ENCODE peak calls at places on chromosome 16, in nine cellular contexts. One of them, this sample, is unnamed.

GRCh38 chr16:27310576-27311448 is 3.0 kb upstream of the IL4R start:
- DNase-seq in progenitor cell of endocrine pancreas: no peak
- DNase-seq in AG08396: no peak
- DNase-seq in NCI-H1105: no peak
- DNase-seq in AG09319: no peak
- DNase-seq in Right ventricle myocardium inferior: no peak
- DNase-seq in M059J: no peak
- DNase-seq in DMS153: no peak
- DNase-seq in WTC11: no peak
- DNase-seq in this sample: no peak

GRCh38 chr16:68227850-68228553 is 7.9 kb downstream of the ESRP2 start:
- DNase-seq in progenitor cell of endocrine pancreas: no peak
- DNase-seq in AG08396: no peak
- DNase-seq in NCI-H1105: no peak
- DNase-seq in AG09319: no peak
- DNase-seq in Right ventricle myocardium inferior: no peak
- DNase-seq in M059J: no peak
- DNase-seq in DMS153: no peak
- DNase-seq in WTC11: no peak
- DNase-seq in this sample: no peak

GRCh38 chr16:17414421-17414820 is 56.3 kb downstream of the XYLT1 start:
- DNase-seq in progenitor cell of endocrine pancreas: no peak
- DNase-seq in AG08396: no peak
- DNase-seq in NCI-H1105: no peak
- DNase-seq in AG09319: no peak
- DNase-seq in Right ventricle myocardium inferior: no peak
- DNase-seq in M059J: peak
- DNase-seq in DMS153: no peak
- DNase-seq in WTC11: no peak
- DNase-seq in this sample: no peak

GRCh38 chr16:22372882-22373661 is 1.3 kb downstream of the CDR2 start:
- DNase-seq in progenitor cell of endocrine pancreas: no peak
- DNase-seq in AG08396: no peak
- DNase-seq in NCI-H1105: no peak
- DNase-seq in AG09319: no peak
- DNase-seq in Right ventricle myocardium inferior: no peak
- DNase-seq in M059J: no peak
- DNase-seq in DMS153: no peak
- DNase-seq in WTC11: no peak
- DNase-seq in this sample: no peak

GRCh38 chr16:47311738-47312505 is 148.9 kb downstream of the ITFG1 start:
- DNase-seq in progenitor cell of endocrine pancreas: no peak
- DNase-seq in AG08396: no peak
- DNase-seq in NCI-H1105: peak
- DNase-seq in AG09319: no peak
- DNase-seq in Right ventricle myocardium inferior: no peak
- DNase-seq in M059J: peak
- DNase-seq in DMS153: no peak
- DNase-seq in WTC11: peak
- DNase-seq in this sample: no peak

GRCh38 chr16:9836118-9836736 is 346.0 kb downstream of the GRIN2A start:
- DNase-seq in progenitor cell of endocrine pancreas: peak
- DNase-seq in AG08396: peak
- DNase-seq in NCI-H1105: no peak
- DNase-seq in AG09319: no peak
- DNase-seq in Right ventricle myocardium inferior: no peak
- DNase-seq in M059J: peak
- DNase-seq in DMS153: no peak
- DNase-seq in WTC11: no peak
- DNase-seq in this sample: no peak

GRCh38 chr16:2614761-2615191 is 67.5 kb upstream of the KCTD5 start:
- DNase-seq in progenitor cell of endocrine pancreas: no peak
- DNase-seq in AG08396: no peak
- DNase-seq in NCI-H1105: no peak
- DNase-seq in AG09319: no peak
- DNase-seq in Right ventricle myocardium inferior: no peak
- DNase-seq in M059J: no peak
- DNase-seq in DMS153: no peak
- DNase-seq in WTC11: no peak
- DNase-seq in this sample: no peak

GRCh38 chr16:9755076-9755475 is 427.2 kb downstream of the GRIN2A start:
- DNase-seq in progenitor cell of endocrine pancreas: no peak
- DNase-seq in AG08396: no peak
- DNase-seq in NCI-H1105: no peak
- DNase-seq in AG09319: no peak
- DNase-seq in Right ventricle myocardium inferior: no peak
- DNase-seq in M059J: no peak
- DNase-seq in DMS153: no peak
- DNase-seq in WTC11: no peak
- DNase-seq in this sample: no peak

GRCh38 chr16:86942469-86943175 is 364.3 kb downstream of the FOXL1 start:
- DNase-seq in progenitor cell of endocrine pancreas: no peak
- DNase-seq in AG08396: no peak
- DNase-seq in NCI-H1105: no peak
- DNase-seq in AG09319: peak
- DNase-seq in Right ventricle myocardium inferior: no peak
- DNase-seq in M059J: peak
- DNase-seq in DMS153: no peak
- DNase-seq in WTC11: no peak
- DNase-seq in this sample: peak

GRCh38 chr16:15492091-15492740 is 57.8 kb downstream of the BMERB1 start:
- DNase-seq in progenitor cell of endocrine pancreas: no peak
- DNase-seq in AG08396: no peak
- DNase-seq in NCI-H1105: no peak
- DNase-seq in AG09319: no peak
- DNase-seq in Right ventricle myocardium inferior: no peak
- DNase-seq in M059J: peak
- DNase-seq in DMS153: no peak
- DNase-seq in WTC11: no peak
- DNase-seq in this sample: no peak

GRCh38 chr16:74698220-74698619 is 2.4 kb downstream of the MLKL start:
- DNase-seq in progenitor cell of endocrine pancreas: no peak
- DNase-seq in AG08396: no peak
- DNase-seq in NCI-H1105: no peak
- DNase-seq in AG09319: no peak
- DNase-seq in Right ventricle myocardium inferior: no peak
- DNase-seq in M059J: peak
- DNase-seq in DMS153: no peak
- DNase-seq in WTC11: no peak
- DNase-seq in this sample: no peak

GRCh38 chr16:2028146-2028545 is 1.4 kb downstream of the NHERF2 start:
- DNase-seq in progenitor cell of endocrine pancreas: no peak
- DNase-seq in AG08396: no peak
- DNase-seq in NCI-H1105: no peak
- DNase-seq in AG09319: no peak
- DNase-seq in Right ventricle myocardium inferior: no peak
- DNase-seq in M059J: no peak
- DNase-seq in DMS153: no peak
- DNase-seq in WTC11: no peak
- DNase-seq in this sample: no peak

GRCh38 chr16:68596266-68596665 is 48.8 kb upstream of the CDH3 start:
- DNase-seq in progenitor cell of endocrine pancreas: no peak
- DNase-seq in AG08396: no peak
- DNase-seq in NCI-H1105: no peak
- DNase-seq in AG09319: no peak
- DNase-seq in Right ventricle myocardium inferior: no peak
- DNase-seq in M059J: no peak
- DNase-seq in DMS153: no peak
- DNase-seq in WTC11: no peak
- DNase-seq in this sample: no peak

GRCh38 chr16:30054959-30055553 is 10.5 kb upstream of the ALDOA start:
- DNase-seq in progenitor cell of endocrine pancreas: no peak
- DNase-seq in AG08396: no peak
- DNase-seq in NCI-H1105: no peak
- DNase-seq in AG09319: no peak
- DNase-seq in Right ventricle myocardium inferior: no peak
- DNase-seq in M059J: peak
- DNase-seq in DMS153: no peak
- DNase-seq in WTC11: peak
- DNase-seq in this sample: no peak

GRCh38 chr16:89358030-89359005 is 132.0 kb downstream of the ANKRD11 start:
- DNase-seq in progenitor cell of endocrine pancreas: no peak
- DNase-seq in AG08396: no peak
- DNase-seq in NCI-H1105: no peak
- DNase-seq in AG09319: no peak
- DNase-seq in Right ventricle myocardium inferior: no peak
- DNase-seq in M059J: no peak
- DNase-seq in DMS153: no peak
- DNase-seq in WTC11: no peak
- DNase-seq in this sample: no peak

GRCh38 chr16:31874354-31875111 is 926 bp downstream of the ZNF267 start:
- DNase-seq in progenitor cell of endocrine pancreas: no peak
- DNase-seq in AG08396: peak
- DNase-seq in NCI-H1105: peak
- DNase-seq in AG09319: no peak
- DNase-seq in Right ventricle myocardium inferior: no peak
- DNase-seq in M059J: peak
- DNase-seq in DMS153: peak
- DNase-seq in WTC11: no peak
- DNase-seq in this sample: no peak

GRCh38 chr16:69338557-69339288 is 641 bp downstream of the COG8 start:
- DNase-seq in progenitor cell of endocrine pancreas: no peak
- DNase-seq in AG08396: no peak
- DNase-seq in NCI-H1105: no peak
- DNase-seq in AG09319: no peak
- DNase-seq in Right ventricle myocardium inferior: peak
- DNase-seq in M059J: no peak
- DNase-seq in DMS153: no peak
- DNase-seq in WTC11: no peak
- DNase-seq in this sample: no peak

GRCh38 chr16:67917852-67918236 is 13.8 kb downstream of the CTRL start:
- DNase-seq in progenitor cell of endocrine pancreas: no peak
- DNase-seq in AG08396: peak
- DNase-seq in NCI-H1105: no peak
- DNase-seq in AG09319: no peak
- DNase-seq in Right ventricle myocardium inferior: no peak
- DNase-seq in M059J: peak
- DNase-seq in DMS153: no peak
- DNase-seq in WTC11: no peak
- DNase-seq in this sample: no peak

GRCh38 chr16:1929105-1929504 is 10.9 kb upstream of the HS3ST6 start:
- DNase-seq in progenitor cell of endocrine pancreas: no peak
- DNase-seq in AG08396: peak
- DNase-seq in NCI-H1105: peak
- DNase-seq in AG09319: peak
- DNase-seq in Right ventricle myocardium inferior: no peak
- DNase-seq in M059J: peak
- DNase-seq in DMS153: peak
- DNase-seq in WTC11: no peak
- DNase-seq in this sample: no peak

GRCh38 chr16:4940719-4941118 is 3.8 kb upstream of the PPL start:
- DNase-seq in progenitor cell of endocrine pancreas: no peak
- DNase-seq in AG08396: no peak
- DNase-seq in NCI-H1105: no peak
- DNase-seq in AG09319: no peak
- DNase-seq in Right ventricle myocardium inferior: no peak
- DNase-seq in M059J: no peak
- DNase-seq in DMS153: no peak
- DNase-seq in WTC11: peak
- DNase-seq in this sample: no peak

GRCh38 chr16:84387021-84387420 is 18.7 kb downstream of the ATP2C2 start:
- DNase-seq in progenitor cell of endocrine pancreas: no peak
- DNase-seq in AG08396: no peak
- DNase-seq in NCI-H1105: no peak
- DNase-seq in AG09319: no peak
- DNase-seq in Right ventricle myocardium inferior: no peak
- DNase-seq in M059J: no peak
- DNase-seq in DMS153: no peak
- DNase-seq in WTC11: no peak
- DNase-seq in this sample: no peak

GRCh38 chr16:23857901-23858300 is 22.1 kb downstream of the PRKCB start:
- DNase-seq in progenitor cell of endocrine pancreas: no peak
- DNase-seq in AG08396: no peak
- DNase-seq in NCI-H1105: no peak
- DNase-seq in AG09319: no peak
- DNase-seq in Right ventricle myocardium inferior: no peak
- DNase-seq in M059J: no peak
- DNase-seq in DMS153: no peak
- DNase-seq in WTC11: no peak
- DNase-seq in this sample: no peak

GRCh38 chr16:72715267-72715666 is 332.7 kb downstream of the ZFHX3 start:
- DNase-seq in progenitor cell of endocrine pancreas: no peak
- DNase-seq in AG08396: peak
- DNase-seq in NCI-H1105: no peak
- DNase-seq in AG09319: no peak
- DNase-seq in Right ventricle myocardium inferior: no peak
- DNase-seq in M059J: no peak
- DNase-seq in DMS153: no peak
- DNase-seq in WTC11: no peak
- DNase-seq in this sample: no peak

GRCh38 chr16:11139624-11140375 is 116.2 kb downstream of the SOCS1 start:
- DNase-seq in progenitor cell of endocrine pancreas: no peak
- DNase-seq in AG08396: no peak
- DNase-seq in NCI-H1105: no peak
- DNase-seq in AG09319: no peak
- DNase-seq in Right ventricle myocardium inferior: peak
- DNase-seq in M059J: peak
- DNase-seq in DMS153: no peak
- DNase-seq in WTC11: no peak
- DNase-seq in this sample: no peak

GRCh38 chr16:54375056-54375455 is 88.5 kb upstream of the IRX3 start:
- DNase-seq in progenitor cell of endocrine pancreas: no peak
- DNase-seq in AG08396: no peak
- DNase-seq in NCI-H1105: no peak
- DNase-seq in AG09319: no peak
- DNase-seq in Right ventricle myocardium inferior: no peak
- DNase-seq in M059J: no peak
- DNase-seq in DMS153: no peak
- DNase-seq in WTC11: no peak
- DNase-seq in this sample: no peak

GRCh38 chr16:29857133-29857760 is 5.8 kb downstream of the CDIPT start:
- DNase-seq in progenitor cell of endocrine pancreas: no peak
- DNase-seq in AG08396: peak
- DNase-seq in NCI-H1105: no peak
- DNase-seq in AG09319: peak
- DNase-seq in Right ventricle myocardium inferior: no peak
- DNase-seq in M059J: peak
- DNase-seq in DMS153: no peak
- DNase-seq in WTC11: no peak
- DNase-seq in this sample: peak

GRCh38 chr16:6258056-6258455 is 1074.6 kb upstream of the RBFOX1 start:
- DNase-seq in progenitor cell of endocrine pancreas: no peak
- DNase-seq in AG08396: no peak
- DNase-seq in NCI-H1105: no peak
- DNase-seq in AG09319: no peak
- DNase-seq in Right ventricle myocardium inferior: no peak
- DNase-seq in M059J: no peak
- DNase-seq in DMS153: no peak
- DNase-seq in WTC11: no peak
- DNase-seq in this sample: no peak

GRCh38 chr16:9102943-9103342 is 11.5 kb downstream of the HAPSTR1 start:
- DNase-seq in progenitor cell of endocrine pancreas: no peak
- DNase-seq in AG08396: no peak
- DNase-seq in NCI-H1105: no peak
- DNase-seq in AG09319: no peak
- DNase-seq in Right ventricle myocardium inferior: no peak
- DNase-seq in M059J: no peak
- DNase-seq in DMS153: no peak
- DNase-seq in WTC11: no peak
- DNase-seq in this sample: no peak

GRCh38 chr16:28298511-28298878 is 6.2 kb downstream of the SBK1 start:
- DNase-seq in progenitor cell of endocrine pancreas: no peak
- DNase-seq in AG08396: no peak
- DNase-seq in NCI-H1105: no peak
- DNase-seq in AG09319: no peak
- DNase-seq in Right ventricle myocardium inferior: no peak
- DNase-seq in M059J: no peak
- DNase-seq in DMS153: peak
- DNase-seq in WTC11: peak
- DNase-seq in this sample: no peak

GRCh38 chr16:57667526-57668258 is 414 bp upstream of the ADGRG3 start:
- DNase-seq in progenitor cell of endocrine pancreas: no peak
- DNase-seq in AG08396: no peak
- DNase-seq in NCI-H1105: no peak
- DNase-seq in AG09319: no peak
- DNase-seq in Right ventricle myocardium inferior: peak
- DNase-seq in M059J: peak
- DNase-seq in DMS153: no peak
- DNase-seq in WTC11: peak
- DNase-seq in this sample: no peak

GRCh38 chr16:84687715-84688114 is 12.1 kb upstream of the USP10 start:
- DNase-seq in progenitor cell of endocrine pancreas: no peak
- DNase-seq in AG08396: peak
- DNase-seq in NCI-H1105: no peak
- DNase-seq in AG09319: peak
- DNase-seq in Right ventricle myocardium inferior: no peak
- DNase-seq in M059J: peak
- DNase-seq in DMS153: no peak
- DNase-seq in WTC11: no peak
- DNase-seq in this sample: no peak

This sample was measured in fibroblast of the conjunctiva.